ENCODE peak calls at places on chromosomes 7 and 10, in six cellular contexts. F is HEK293T; N is iPS-NIHi11; L is NCI-H69; Y is activated CD4-positive, alpha-beta T cell treated with anti-CD3 and anti-CD28 coated beads, Interleukin-2, amount 50 U/mL, for 1 hour; A is sigmoid colon. Z is an unnamed sample.

GRCh38 chr7:45881759-45882464 is 6.4 kb upstream of the IGFBP1 start:
- DNase-seq in F (no peak), N (no peak), L (no peak), Y (no peak), A (no peak), Z (no peak)

GRCh38 chr10:60270426-60270825 is 119.2 kb downstream of the ANK3 start:
- DNase-seq in F (no peak), N (no peak), L (no peak), Y (no peak), A (no peak), Z (no peak)

GRCh38 chr7:134886353-134887057 is 99.8 kb upstream of the AGBL3 start:
- DNase-seq in F (no peak), N (no peak), L (no peak), Y (no peak), A (peak; percentile 86), Z (no peak)

GRCh38 chr10:132470306-132471124 is 67.1 kb upstream of the INPP5A start:
- DNase-seq in F (no peak), N (no peak), L (no peak), Y (no peak), A (no peak), Z (no peak)

GRCh38 chr10:70619271-70620019 is 16.9 kb upstream of the PRF1 start:
- DNase-seq in F (peak; percentile 39), N (peak; percentile 51), L (peak; percentile 59), Y (no peak), A (no peak), Z (peak; percentile 51)

GRCh38 chr7:44267719-44268413 is 57.5 kb downstream of the CAMK2B start:
- DNase-seq in F (no peak), N (no peak), L (peak; percentile 91), Y (no peak), A (no peak), Z (no peak)

GRCh38 chr10:44967596-44967995 is 8.0 kb downstream of the RASSF4 start:
- DNase-seq in F (no peak), N (no peak), L (no peak), Y (no peak), A (peak; percentile 76), Z (no peak)

GRCh38 chr7:132394283-132395003 is 181.8 kb downstream of the PLXNA4 start:
- DNase-seq in F (no peak), N (no peak), L (no peak), Y (peak; percentile 16), A (no peak), Z (peak; percentile 26)

GRCh38 chr7:75617634-75618234 is 121.0 kb downstream of the HIP1 start:
- DNase-seq in F (no peak), N (no peak), L (no peak), Y (peak; percentile 14), A (peak; percentile 82), Z (no peak)

GRCh38 chr10:112146799-112147198 is 36.8 kb downstream of the GPAM start:
- DNase-seq in F (no peak), N (no peak), L (no peak), Y (no peak), A (no peak), Z (no peak)

GRCh38 chr7:139860090-139860773 is 31.2 kb downstream of the TBXAS1 start:
- DNase-seq in F (no peak), N (no peak), L (no peak), Y (no peak), A (peak; percentile 75), Z (no peak)

GRCh38 chr7:21020667-21021066 is 234.0 kb upstream of the SP8 start:
- DNase-seq in F (no peak), N (no peak), L (no peak), Y (no peak), A (no peak), Z (no peak)

GRCh38 chr7:151389768-151390593 is 19.9 kb downstream of the WDR86 start:
- DNase-seq in F (no peak), N (no peak), L (no peak), Y (no peak), A (no peak), Z (no peak)

GRCh38 chr7:130421685-130422084 is 19.1 kb downstream of the CEP41 start:
- DNase-seq in F (no peak), N (no peak), L (peak; percentile 96), Y (no peak), A (no peak), Z (peak; percentile 46)

GRCh38 chr7:142908921-142909870 is 23.7 kb upstream of the TRPV6 start:
- DNase-seq in F (peak; percentile 43), N (peak; percentile 62), L (no peak), Y (no peak), A (no peak), Z (peak; percentile 47)

GRCh38 chr10:102644066-102644645 is at the start of gene TRIM8:
- DNase-seq in F (peak; percentile 48), N (no peak), L (peak; percentile 77), Y (peak; percentile 57), A (no peak), Z (peak; percentile 64)

GRCh38 chr10:18144928-18145327 is 4.7 kb downstream of the CACNB2 start:
- DNase-seq in F (no peak), N (no peak), L (no peak), Y (no peak), A (peak; percentile 90), Z (peak; percentile 14)

GRCh38 chr7:129689995-129690581 is 78.6 kb downstream of the NRF1 start:
- DNase-seq in F (no peak), N (no peak), L (peak; percentile 67), Y (no peak), A (no peak), Z (no peak)

GRCh38 chr7:1312098-1313070 is 79.7 kb downstream of the UNCX start:
- DNase-seq in F (no peak), N (no peak), L (no peak), Y (no peak), A (peak; percentile 30), Z (no peak)

GRCh38 chr7:92797284-92797683 is 39.1 kb downstream of the CDK6 start:
- DNase-seq in F (no peak), N (no peak), L (peak; percentile 32), Y (no peak), A (no peak), Z (no peak)

GRCh38 chr10:80472234-80473095 is 18.4 kb downstream of the TSPAN14 start:
- DNase-seq in F (no peak), N (no peak), L (peak; percentile 31), Y (no peak), A (no peak), Z (no peak)

GRCh38 chr10:95273393-95274312 is 17.1 kb downstream of the PDLIM1 start:
- DNase-seq in F (no peak), N (no peak), L (no peak), Y (no peak), A (peak; percentile 89), Z (no peak)

GRCh38 chr7:37052673-37053072 is 328.4 kb upstream of the AOAH start:
- DNase-seq in F (peak; percentile 37), N (peak; percentile 83), L (peak; percentile 56), Y (peak; percentile 4), A (no peak), Z (peak; percentile 5)

GRCh38 chr10:7956508-7956907 is 98.0 kb upstream of the GATA3 start:
- DNase-seq in F (no peak), N (no peak), L (no peak), Y (no peak), A (no peak), Z (no peak)

GRCh38 chr7:43535810-43536585 is 46.9 kb upstream of the STK17A start:
- DNase-seq in F (no peak), N (no peak), L (peak; percentile 13), Y (no peak), A (no peak), Z (no peak)

GRCh38 chr7:142440219-142441073 is 182.6 kb upstream of the PRSS58 start:
- DNase-seq in F (no peak), N (no peak), L (no peak), Y (no peak), A (no peak), Z (no peak)